ENCODE peak calls at places on chromosomes 6 and 20, in four cellular contexts. U is IMR-90, N is trophoblast cell, W is H1. O is an unnamed sample.
A peak's percentile ranks its signal among the peaks of the same experiment; 100 is the strongest.

GRCh38 chr6:57305754-57306153 is 11.7 kb upstream of the PRIM2 start:
- DNase-seq in U (peak; percentile 30), N (no peak), W (no peak), O (no peak)

GRCh38 chr6:39973661-39974060 is 39.4 kb upstream of the MOCS1 start:
- DNase-seq in U (no peak), W (no peak), N (no peak), O (no peak)

GRCh38 chr20:52193133-52193532 is 1.6 kb upstream of the ZFP64 start:
- DNase-seq in W (no peak), U (no peak), N (no peak), O (no peak)

GRCh38 chr20:9342651-9343050 is 171.7 kb upstream of the LAMP5 start:
- DNase-seq in U (no peak), N (no peak), W (no peak), O (no peak)

GRCh38 chr6:10505529-10505928 is 15.6 kb upstream of the GCNT2 start:
- DNase-seq in U (no peak), W (no peak), N (no peak), O (no peak)

GRCh38 chr20:43947316-43947710 is 32.7 kb downstream of the TOX2 start:
- DNase-seq in U (no peak), N (no peak), W (no peak), O (no peak)

GRCh38 chr20:59667131-59667530 is 62.8 kb downstream of the PHACTR3 start:
- DNase-seq in W (no peak), N (no peak), U (no peak), O (no peak)

GRCh38 chr6:51335543-51335942 is 516.9 kb downstream of the TFAP2B start:
- DNase-seq in N (no peak), U (no peak), W (no peak), O (no peak)

GRCh38 chr20:38136421-38137245 is 28.4 kb downstream of the TGM2 start:
- DNase-seq in W (no peak), U (no peak), N (no peak), O (no peak)

GRCh38 chr6:32785781-32786533 is 22.6 kb upstream of the HLA-DQB2 start:
- DNase-seq in W (peak; percentile 49), N (peak; percentile 43), U (peak; percentile 49), O (peak; percentile 48)

GRCh38 chr6:11714116-11714797 is 64.3 kb downstream of the ADTRP start:
- DNase-seq in N (no peak), U (no peak), W (no peak), O (no peak)

GRCh38 chr20:62925420-62926228 is 681 bp downstream of the DIDO1 start:
- DNase-seq in W (no peak), U (peak; percentile 16), N (no peak), O (no peak)

GRCh38 chr6:44642345-44642744 is 254.8 kb downstream of the CDC5L start:
- DNase-seq in U (no peak), N (no peak), W (no peak), O (no peak)

GRCh38 chr20:23646106-23646958 is 8.6 kb upstream of the CST3 start:
- DNase-seq in U (no peak), W (no peak), N (no peak), O (no peak)

GRCh38 chr6:109897561-109898080 is 80.5 kb upstream of the GPR6 start:
- DNase-seq in U (no peak), W (no peak), N (no peak), O (no peak)

GRCh38 chr6:44116643-44117382 is 10.4 kb downstream of the MRPL14 start:
- DNase-seq in U (peak; percentile 93), N (peak; percentile 50), W (no peak), O (no peak)

GRCh38 chr6:141354191-141354950 is 778.4 kb upstream of the GJE1 start:
- DNase-seq in N (no peak), U (no peak), W (no peak), O (no peak)

GRCh38 chr20:51419646-51420045 is 122.9 kb downstream of the NFATC2 start:
- DNase-seq in W (no peak), U (no peak), N (no peak), O (no peak)

GRCh38 chr20:48564997-48565396 is 262.8 kb downstream of the PREX1 start:
- DNase-seq in N (no peak), W (no peak), U (no peak), O (no peak)

GRCh38 chr6:163393923-163394322 is 20.6 kb upstream of the QKI start:
- DNase-seq in U (no peak), W (peak; percentile 33), N (no peak), O (no peak)

GRCh38 chr6:89079611-89080213 is 839 bp upstream of the PNRC1 start:
- DNase-seq in W (no peak), N (peak; percentile 22), U (peak; percentile 74), O (peak; percentile 35)

GRCh38 chr20:49517509-49518100 is 35.1 kb upstream of the KCNB1 start:
- DNase-seq in U (no peak), W (no peak), N (no peak), O (no peak)

GRCh38 chr6:158908596-158908995 is 89.4 kb upstream of the EZR start:
- DNase-seq in N (no peak), U (no peak), W (no peak), O (no peak)

GRCh38 chr6:5308066-5308465 is 46.8 kb downstream of the FARS2 start:
- DNase-seq in W (no peak), U (peak; percentile 57), N (no peak), O (no peak)

GRCh38 chr20:22425344-22426295 is 158.8 kb downstream of the FOXA2 start:
- DNase-seq in N (no peak), W (no peak), U (no peak), O (no peak)

GRCh38 chr6:19472850-19473249 is 364.3 kb upstream of the ID4 start:
- DNase-seq in N (peak; percentile 45), U (no peak), W (peak; percentile 85), O (no peak)

GRCh38 chr6:17490724-17491123 is 97.3 kb downstream of the CAP2 start:
- DNase-seq in U (no peak), N (no peak), W (peak; percentile 30), O (no peak)

GRCh38 chr6:35810831-35811698 is 5.9 kb downstream of the LHFPL5 start:
- DNase-seq in W (no peak), U (peak; percentile 69), N (no peak), O (no peak)

GRCh38 chr20:53331151-53331973 is 262.3 kb downstream of the ZNF217 start:
- DNase-seq in N (peak; percentile 87), W (no peak), U (no peak), O (no peak)

GRCh38 chr6:137878810-137879285 is 11.8 kb downstream of the TNFAIP3 start:
- DNase-seq in W (peak; percentile 84), N (no peak), U (no peak), O (peak; percentile 51)
- H2BK5ac ChIP-seq in W (no peak overlapping the region), N (no peak overlapping the region), U (no peak overlapping the region), O (no peak overlapping the region)

GRCh38 chr6:98836962-98837944 is 2.9 kb downstream of the POU3F2 start:
- DNase-seq in N (no peak), U (no peak), W (no peak), O (peak; percentile 23)

GRCh38 chr6:98833101-98834059 is 994 bp upstream of the POU3F2 start:
- DNase-seq in N (no peak), U (peak; percentile 16), W (peak; percentile 71), O (peak; percentile 61)

GRCh38 chr6:98834060-98835031 is at the start of gene POU3F2:
- DNase-seq in W (peak; percentile 88), N (peak; percentile 19), U (peak; percentile 77), O (peak; percentile 98)

GRCh38 chr6:98836025-98836961 is 1.9 kb downstream of the POU3F2 start:
- DNase-seq in W (peak; percentile 82), U (no peak), N (no peak), O (no peak)

DNA sequence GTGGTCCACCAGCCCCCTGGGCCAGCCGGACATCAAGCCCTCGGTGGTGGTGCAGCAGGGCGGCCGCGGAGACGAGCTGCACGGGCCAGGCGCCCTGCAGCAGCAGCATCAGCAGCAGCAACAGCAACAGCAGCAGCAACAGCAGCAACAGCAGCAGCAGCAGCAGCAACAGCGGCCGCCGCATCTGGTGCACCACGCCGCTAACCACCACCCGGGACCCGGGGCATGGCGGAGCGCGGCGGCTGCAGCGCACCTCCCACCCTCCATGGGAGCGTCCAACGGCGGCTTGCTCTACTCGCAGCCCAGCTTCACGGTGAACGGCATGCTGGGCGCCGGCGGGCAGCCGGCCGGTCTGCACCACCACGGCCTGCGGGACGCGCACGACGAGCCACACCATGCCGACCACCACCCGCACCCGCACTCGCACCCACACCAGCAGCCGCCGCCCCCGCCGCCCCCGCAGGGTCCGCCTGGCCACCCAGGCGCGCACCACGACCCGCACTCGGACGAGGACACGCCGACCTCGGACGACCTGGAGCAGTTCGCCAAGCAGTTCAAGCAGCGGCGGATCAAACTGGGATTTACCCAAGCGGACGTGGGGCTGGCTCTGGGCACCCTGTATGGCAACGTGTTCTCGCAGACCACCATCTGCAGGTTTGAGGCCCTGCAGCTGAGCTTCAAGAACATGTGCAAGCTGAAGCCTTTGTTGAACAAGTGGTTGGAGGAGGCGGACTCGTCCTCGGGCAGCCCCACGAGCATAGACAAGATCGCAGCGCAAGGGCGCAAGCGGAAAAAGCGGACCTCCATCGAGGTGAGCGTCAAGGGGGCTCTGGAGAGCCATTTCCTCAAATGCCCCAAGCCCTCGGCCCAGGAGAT is 1.0 kb downstream of the POU3F2 start:
- DNase-seq in U (no peak), W (peak; percentile 73), N (no peak), O (peak; percentile 54)
- H2AFZ ChIP-seq in U (peak overlapping the region; percentile 78), W (peak overlapping the region; percentile 56), N (peak overlapping the region; percentile 27), O (no peak overlapping the region)

DNA sequence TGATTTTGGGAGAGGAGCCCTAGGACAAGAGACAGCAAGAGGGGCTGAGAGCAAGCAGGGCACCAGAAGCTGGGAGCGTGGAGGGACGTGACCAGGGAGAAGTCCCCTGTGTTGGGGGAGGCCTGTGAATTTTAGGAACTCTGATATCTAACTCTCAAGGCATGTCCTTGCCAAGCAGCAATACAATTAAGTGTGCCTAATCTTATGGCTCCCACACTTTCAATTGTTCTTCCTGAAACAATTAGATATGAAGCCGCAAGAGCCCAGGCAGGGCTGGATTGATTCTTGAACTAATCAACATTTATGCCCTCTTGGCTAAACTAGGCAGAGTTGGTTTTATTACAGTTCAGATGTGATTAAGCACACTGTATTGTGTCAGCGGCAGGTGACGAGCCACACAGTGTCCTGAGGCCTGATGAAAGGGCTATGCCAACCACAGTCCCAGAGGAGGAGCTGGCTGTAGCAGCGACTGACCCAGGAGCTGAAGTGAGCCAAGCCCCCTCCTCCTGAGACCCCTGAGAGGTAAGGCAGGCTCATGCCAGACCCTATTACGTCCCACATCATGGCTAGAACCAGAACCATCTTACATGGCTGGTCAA is 4.2 kb upstream of the MAVS start:
- DNase-seq in W (no peak), N (no peak), U (no peak), O (no peak)
- H3K4me2 ChIP-seq in W (no peak overlapping the region), N (no peak overlapping the region), U (no peak overlapping the region), O (no peak overlapping the region)

GRCh38 chr20:56595746-56596478 is 33.2 kb upstream of the TFAP2C start:
- DNase-seq in W (no peak), U (no peak), N (no peak), O (no peak)

GRCh38 chr20:56590888-56591287 is 38.2 kb upstream of the TFAP2C start:
- DNase-seq in W (no peak), U (no peak), N (no peak), O (no peak)

GRCh38 chr20:56592211-56592610 is 36.9 kb upstream of the TFAP2C start:
- DNase-seq in W (no peak), U (no peak), N (peak; percentile 62), O (no peak)

GRCh38 chr20:56589633-56590032 is 39.5 kb upstream of the TFAP2C start:
- DNase-seq in N (no peak), U (no peak), W (no peak), O (no peak)

DNA sequence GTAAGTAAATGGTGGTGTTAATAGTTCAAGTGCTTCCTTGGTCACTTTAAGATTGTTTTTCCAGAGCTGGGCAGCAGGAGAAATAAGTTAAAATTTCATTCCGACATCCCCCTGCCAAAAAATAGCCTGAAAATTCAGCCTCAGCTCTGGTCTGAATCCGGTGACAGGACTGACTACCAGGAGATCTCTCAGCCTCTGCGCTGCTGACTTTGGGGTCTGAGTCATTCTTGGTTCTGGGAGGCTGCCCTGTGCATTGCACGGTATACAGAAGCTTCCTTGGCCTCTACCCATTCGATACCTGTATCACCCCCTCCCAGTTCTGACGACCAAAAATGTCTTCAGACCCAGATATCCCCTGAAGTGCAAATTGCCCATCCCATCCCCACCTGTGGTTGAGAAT is 36.3 kb upstream of the TFAP2C start:
- DNase-seq in N (peak; percentile 62), U (no peak), W (no peak), O (no peak)
- H2BK5ac ChIP-seq in N (no peak overlapping the region), U (no peak overlapping the region), W (no peak overlapping the region), O (no peak overlapping the region)